ENCODE peak calls at places on chromosomes 4 and X, in seven cellular contexts. M is thyroid gland, T is endothelial cell, J is OCI-LY7, F is body of pancreas, V is A549, W is foreskin fibroblast. S is an unnamed sample.

GRCh38 chr4:181418491-181418890 is 824.7 kb upstream of the TENM3 start:
- DNase-seq in T (no peak), F (no peak), J (no peak), W (no peak), M (peak; percentile 49), V (no peak), S (no peak)

GRCh38 chrX:34584781-34585180 is 72.3 kb downstream of the TMEM47 start:
- DNase-seq in F (no peak), W (no peak), M (no peak), V (no peak), J (no peak), T (no peak), S (no peak)

GRCh38 chr4:152106113-152106763 is 345.4 kb upstream of the GATB start:
- DNase-seq in V (peak; percentile 89), M (peak; percentile 53), F (peak; percentile 63), J (no peak), W (peak; percentile 88), T (peak; percentile 28), S (no peak)

GRCh38 chr4:2250003-2250763 is 8.3 kb upstream of the HAUS3 start:
- DNase-seq in T (no peak), W (no peak), V (no peak), F (no peak), M (no peak), J (no peak), S (peak; percentile 13)

GRCh38 chrX:135410861-135411627 is 10.7 kb upstream of the SMIM10L2A start:
- DNase-seq in J (no peak), V (no peak), F (peak; percentile 54), M (no peak), W (no peak), T (no peak), S (no peak)

GRCh38 chr4:1746265-1746691 is 25.0 kb downstream of the TACC3 start:
- DNase-seq in M (peak; percentile 68), T (peak; percentile 98), W (peak; percentile 51), J (peak; percentile 84), F (peak; percentile 75), V (peak; percentile 77), S (peak; percentile 89)

GRCh38 chr4:98181815-98182214 is 38.5 kb upstream of the STPG2 start:
- DNase-seq in M (no peak), T (no peak), J (no peak), F (no peak), W (no peak), V (peak; percentile 1), S (no peak)

GRCh38 chrX:25442501-25442900 is 426.7 kb upstream of the ARX start:
- DNase-seq in M (no peak), W (no peak), T (no peak), V (no peak), J (no peak), F (no peak), S (no peak)

GRCh38 chr4:55768291-55768690 is 51.3 kb upstream of the EXOC1L start:
- DNase-seq in J (no peak), M (no peak), F (peak; percentile 3), T (no peak), V (peak; percentile 11), W (peak; percentile 44), S (no peak)

GRCh38 chr4:139115226-139115625 is 61.8 kb downstream of the ELF2 start:
- DNase-seq in T (no peak), F (no peak), W (no peak), V (no peak), J (no peak), M (no peak), S (no peak)

GRCh38 chr4:95572304-95572991 is 23.7 kb upstream of the UNC5C start:
- DNase-seq in M (peak; percentile 95), F (peak; percentile 55), T (peak; percentile 70), J (no peak), W (no peak), V (no peak), S (no peak)

GRCh38 chrX:50100188-50100587 is 100.6 kb downstream of the AKAP4 start:
- DNase-seq in T (peak; percentile 21), M (no peak), V (peak; percentile 5), W (no peak), J (peak; percentile 17), F (no peak), S (peak; percentile 4)

GRCh38 chrX:56797966-56798711 is 69.1 kb downstream of the NBDY start:
- DNase-seq in T (no peak), F (peak; percentile 48), W (peak; percentile 30), J (no peak), V (no peak), M (no peak), S (no peak)

GRCh38 chr4:111510535-111510934 is 634.7 kb upstream of the FAM241A start:
- DNase-seq in M (no peak), T (no peak), J (no peak), F (no peak), V (peak; percentile 8), W (peak; percentile 41), S (no peak)

GRCh38 chrX:117327306-117327705 is 789.3 kb downstream of the KLHL13 start:
- DNase-seq in J (no peak), F (no peak), W (no peak), V (no peak), M (no peak), T (no peak), S (no peak)

GRCh38 chr4:74111990-74112389 is 13.0 kb upstream of the CXCL2 start:
- DNase-seq in V (no peak), T (no peak), M (peak; percentile 75), F (no peak), W (no peak), J (no peak), S (no peak)
- TF ChIP-seq CTCF in V (no peak), T (no peak), M (no peak), F (no peak), W (no peak), J (no peak), S (no peak)

GRCh38 chr4:5460106-5460801 is 248.1 kb downstream of the EVC2 start:
- DNase-seq in M (no peak), V (peak; percentile 43), F (peak; percentile 11), T (peak; percentile 62), J (peak; percentile 8), W (peak; percentile 4), S (peak; percentile 18)
- TF ChIP-seq CTCF in M (no peak), V (peak; percentile 59), F (peak; percentile 42), T (peak; percentile 55), J (peak; percentile 70), W (peak; percentile 73), S (peak; percentile 28)

DNA sequence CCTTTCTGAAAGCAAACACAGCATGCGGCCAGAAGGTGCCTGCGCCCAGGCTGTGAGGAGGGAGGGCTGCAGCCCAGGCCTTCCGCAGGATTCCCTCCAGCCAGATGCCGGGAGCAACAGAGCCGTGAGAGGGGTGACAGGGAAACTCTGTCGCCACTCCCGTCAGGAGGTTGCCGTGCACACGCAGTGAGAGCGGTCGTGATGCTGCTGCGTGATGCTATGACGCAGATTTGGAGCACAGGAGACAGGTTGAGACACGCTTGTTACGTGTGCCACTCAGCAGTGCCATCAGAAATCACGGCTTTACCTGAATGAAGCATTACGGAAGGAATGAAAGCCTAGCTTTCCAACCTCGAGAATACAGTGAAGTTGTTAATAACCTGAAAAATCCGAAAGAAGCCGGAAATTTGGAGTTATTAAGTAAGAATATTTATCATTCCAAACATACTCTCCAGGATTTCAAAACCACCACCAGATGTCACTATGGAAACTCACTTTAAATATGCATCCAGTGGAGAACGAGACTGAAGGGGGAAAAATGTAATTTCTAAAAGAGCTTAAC is 54.4 kb downstream of the FAT1 start:
- DNase-seq in J (peak; percentile 16), M (no peak), W (peak; percentile 53), V (peak; percentile 38), T (no peak), F (peak; percentile 15), S (no peak)
- TF ChIP-seq CTCF in J (peak; percentile 72), M (peak; percentile 62), W (no peak), V (peak; percentile 55), T (peak; percentile 36), F (peak; percentile 58), S (no peak)

DNA sequence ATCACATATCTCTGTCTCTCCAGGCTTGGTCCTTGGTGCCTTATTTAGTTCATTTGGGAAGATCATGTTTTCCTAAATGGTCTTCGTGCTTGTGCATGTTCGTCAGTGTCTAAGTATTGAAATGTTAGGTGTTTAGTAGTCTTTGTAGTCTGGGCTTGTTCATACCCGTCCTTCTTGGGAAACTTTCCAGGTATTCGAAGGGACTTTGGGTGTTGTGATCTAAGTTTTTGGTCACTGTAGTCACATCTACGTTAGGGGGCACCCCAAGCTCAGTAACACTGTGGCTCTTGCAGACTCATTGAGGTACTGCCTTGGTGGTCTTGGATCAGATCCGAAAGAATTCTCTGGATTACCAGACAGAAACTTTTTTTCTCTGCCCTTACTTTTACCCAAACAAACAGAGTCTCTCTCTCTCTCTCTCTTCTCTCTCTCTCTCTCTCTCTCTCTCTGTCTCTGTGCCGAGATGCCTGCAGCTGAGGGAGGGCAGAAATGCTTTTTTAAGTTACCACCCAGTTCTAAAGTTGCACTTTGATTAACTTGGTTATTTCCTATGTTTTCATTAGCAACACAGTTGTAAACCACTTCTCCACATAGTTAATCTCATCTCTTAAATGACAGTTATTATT is 67.6 kb upstream of the SLC7A3 start:
- DNase-seq in V (peak; percentile 54), J (peak; percentile 46), M (peak; percentile 35), F (peak; percentile 7), W (peak; percentile 2), T (peak; percentile 15), S (no peak)
- TF ChIP-seq CTCF in V (peak; percentile 55), J (peak; percentile 70), M (peak; percentile 52), F (peak; percentile 20), W (peak; percentile 23), T (no peak), S (no peak)

DNA sequence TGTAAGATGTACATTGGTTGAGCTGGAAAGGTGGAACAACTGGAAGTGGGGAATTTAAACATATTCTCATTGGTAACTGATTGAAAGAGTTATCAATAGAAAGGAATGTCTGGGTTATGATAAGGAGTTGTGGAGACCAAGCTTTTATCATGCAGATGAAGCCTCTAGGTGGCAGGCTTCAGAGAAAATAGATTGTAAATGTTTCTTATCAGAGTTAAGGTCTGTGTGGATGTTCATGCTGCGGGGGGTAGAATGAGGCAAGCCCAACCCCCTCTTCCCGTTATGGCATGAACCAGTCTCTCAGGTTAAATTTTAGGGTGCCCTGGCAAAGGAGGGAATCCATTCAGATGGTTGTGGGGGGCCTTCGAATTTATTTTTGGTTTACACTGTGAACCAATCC is 16.0 kb downstream of the ARSD start:
- DNase-seq in T (no peak), W (no peak), J (no peak), M (no peak), F (no peak), V (no peak), S (no peak)
- TF ChIP-seq CTCF in T (no peak), W (peak; percentile 16), J (peak; percentile 42), M (no peak), F (peak; percentile 20), V (peak; percentile 34), S (no peak)

GRCh38 chr4:83328486-83328885 is 6.2 kb downstream of the HPSE start:
- DNase-seq in M (no peak), J (no peak), W (no peak), F (no peak), T (no peak), V (peak; percentile 12), S (no peak)
- TF ChIP-seq CTCF in M (no peak), J (peak; percentile 47), W (no peak), F (no peak), T (no peak), V (no peak), S (no peak)